ENCODE peak calls at places on chromosome 4, in ten cellular contexts. Y, B, W, G, F, V, E, I, Q and O are unnamed samples.

GRCh38 chr4:58411904-58412303 is 1301.7 kb upstream of the IGFBP7 start:
- DNase-seq in Y (no peak), B (no peak), W (no peak), G (no peak), F (no peak), V (no peak), E (no peak), I (no peak), Q (no peak), O (no peak)

GRCh38 chr4:137156054-137156453 is 376.2 kb downstream of the PCDH18 start:
- DNase-seq in Y (no peak), B (no peak), W (no peak), G (no peak), F (no peak), V (no peak), E (no peak), I (no peak), Q (no peak), O (no peak)

GRCh38 chr4:149549911-149550310 is 265.7 kb downstream of the IQCM start:
- DNase-seq in Y (no peak), B (no peak), W (no peak), G (no peak), F (no peak), V (no peak), E (no peak), I (no peak), Q (no peak), O (no peak)

GRCh38 chr4:79207281-79207680 is 118.6 kb downstream of the NAA11 start:
- DNase-seq in Y (no peak), B (no peak), W (no peak), G (no peak), F (no peak), V (no peak), E (no peak), I (no peak), Q (no peak), O (no peak)

GRCh38 chr4:55635760-55636621 is at the start of gene NMU:
- DNase-seq in Y (no peak), B (peak), W (no peak), G (peak), F (peak), V (no peak), E (peak), I (peak), Q (peak), O (no peak)

GRCh38 chr4:155796031-155796430 is 37.2 kb downstream of the GUCY1B1 start:
- DNase-seq in Y (no peak), B (no peak), W (no peak), G (no peak), F (no peak), V (no peak), E (no peak), I (no peak), Q (no peak), O (no peak)

GRCh38 chr4:165027762-165028402 is 3.9 kb upstream of the TRIM60 start:
- DNase-seq in Y (no peak), B (no peak), W (no peak), G (no peak), F (no peak), V (no peak), E (no peak), I (no peak), Q (no peak), O (no peak)

GRCh38 chr4:76626686-76627465 is 191.8 kb downstream of the SHROOM3 start:
- DNase-seq in Y (no peak), B (no peak), W (no peak), G (no peak), F (no peak), V (no peak), E (no peak), I (no peak), Q (no peak), O (no peak)

DNA sequence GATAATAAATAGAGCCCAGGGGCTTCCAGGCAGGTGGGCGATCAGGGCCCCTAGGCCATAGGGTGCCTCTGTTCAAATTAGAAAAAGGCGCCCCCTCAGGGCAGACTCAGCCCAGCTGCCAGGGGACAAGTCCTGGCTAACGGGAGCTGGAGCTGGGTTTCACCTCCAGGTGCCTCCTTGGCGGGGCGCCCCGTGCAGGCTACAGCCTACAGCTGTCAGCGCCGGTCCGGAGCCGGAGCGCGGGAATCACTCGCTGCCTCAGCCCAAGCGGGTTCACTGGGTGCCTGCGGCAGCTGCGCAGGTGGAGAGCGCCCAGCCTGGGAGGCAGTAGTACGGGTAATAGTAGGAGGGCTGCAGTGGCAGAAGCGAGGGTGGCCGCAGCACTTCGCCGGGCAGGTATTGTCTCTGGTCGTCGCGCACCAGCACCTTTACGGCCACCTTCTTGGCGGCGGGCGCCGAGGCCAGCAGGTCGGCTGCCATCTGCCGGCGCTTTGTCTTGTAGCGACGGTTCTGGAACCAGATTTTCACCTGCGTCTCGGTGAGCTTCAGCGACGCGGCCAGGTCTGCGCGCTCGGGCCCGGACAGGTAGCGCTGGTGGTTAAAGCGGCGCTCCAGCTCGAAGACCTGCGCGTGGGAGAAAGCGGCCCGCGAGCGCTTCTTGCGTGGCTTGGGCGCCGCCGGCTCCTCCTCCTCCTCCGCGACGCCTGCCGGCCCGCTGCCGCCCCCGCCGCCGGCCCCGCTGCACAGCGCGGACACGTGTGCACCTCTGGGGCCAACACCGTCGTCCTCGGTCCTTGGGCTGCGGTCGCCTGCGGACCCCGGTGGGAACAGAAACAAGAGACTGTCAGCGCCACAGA is 2.4 kb downstream of the NKX3-2 start:
- DNase-seq in Y (no peak), B (peak), W (peak), G (no peak), F (peak), V (no peak), E (peak), I (no peak), Q (no peak), O (no peak)
- TF ChIP-seq CTCF in Y (no peak), B (peak), W (peak), G (peak), F (peak), V (no peak), E (peak), I (peak), Q (peak), O (no peak)

GRCh38 chr4:140082399-140082758 is 71.6 kb downstream of the MAML3 start:
- DNase-seq in Y (no peak), B (no peak), W (no peak), G (no peak), F (no peak), V (no peak), E (no peak), I (no peak), Q (no peak), O (no peak)
- TF ChIP-seq CTCF in Y (no peak), B (no peak), W (no peak), G (no peak), F (no peak), V (no peak), E (no peak), I (no peak), Q (no peak), O (no peak)

GRCh38 chr4:121421594-121421993 is 40.8 kb upstream of the QRFPR start:
- DNase-seq in Y (no peak), B (no peak), W (no peak), G (no peak), F (no peak), V (no peak), E (no peak), I (no peak), Q (no peak), O (no peak)
- TF ChIP-seq CTCF in Y (no peak), B (peak), W (peak), G (peak), F (no peak), V (no peak), E (no peak), I (peak), Q (peak), O (no peak)

GRCh38 chr4:1728061-1728980 is 7.0 kb downstream of the TACC3 start:
- DNase-seq in Y (no peak), B (no peak), W (no peak), G (peak), F (no peak), V (no peak), E (no peak), I (no peak), Q (no peak), O (no peak)
- TF ChIP-seq CTCF in Y (no peak), B (peak), W (no peak), G (no peak), F (no peak), V (no peak), E (no peak), I (peak), Q (no peak), O (no peak)